ENCODE peak calls at places on chromosomes 16 and 17, in six cellular contexts. W is HCT116, D is H1, S is GM12878, P is K562, T is HepG2. Q is an unnamed sample.

GRCh38 chr17:66115246-66115645 is 76.7 kb downstream of the CEP112 start:
- DNase-seq in W (no peak), D (no peak), S (no peak), P (no peak), T (no peak), Q (no peak)

GRCh38 chr17:59154721-59155438 is at the start of gene SKA2:
- DNase-seq in W (no peak), D (peak), S (peak), P (peak), T (no peak), Q (peak)

GRCh38 chr17:66830451-66830850 is 4.5 kb upstream of the CACNG5 start:
- DNase-seq in W (no peak), D (no peak), S (no peak), P (no peak), T (no peak), Q (no peak)

GRCh38 chr16:5447734-5448133 is 350.1 kb upstream of the EEF2KMT start:
- DNase-seq in W (no peak), D (no peak), S (no peak), P (no peak), T (no peak), Q (no peak)

GRCh38 chr17:66713533-66714042 is 121.3 kb upstream of the CACNG5 start:
- DNase-seq in W (no peak), D (no peak), S (peak), P (no peak), T (no peak), Q (no peak)

GRCh38 chr16:2482181-2483107 is 7.5 kb downstream of the TBC1D24 start:
- DNase-seq in W (no peak), D (no peak), S (no peak), P (peak), T (no peak), Q (no peak)

GRCh38 chr16:53822936-53823529 is 119.1 kb downstream of the FTO start:
- DNase-seq in W (no peak), D (no peak), S (peak), P (no peak), T (no peak), Q (no peak)

GRCh38 chr16:57225978-57226377 is 19.1 kb upstream of the ARL2BP start:
- DNase-seq in W (no peak), D (no peak), S (no peak), P (no peak), T (no peak), Q (no peak)

GRCh38 chr17:36124879-36125824 is 21.5 kb downstream of the CCL4 start:
- DNase-seq in W (peak), D (no peak), S (no peak), P (no peak), T (no peak), Q (peak)

GRCh38 chr16:88279998-88280397 is 102.8 kb upstream of the ZNF469 start:
- DNase-seq in W (no peak), D (no peak), S (no peak), P (no peak), T (no peak), Q (no peak)

GRCh38 chr17:16419074-16419928 is 3.9 kb downstream of the TRPV2 start:
- DNase-seq in W (no peak), D (no peak), S (peak), P (peak), T (peak), Q (no peak)

GRCh38 chr16:84959045-84959576 is 52.2 kb downstream of the ZDHHC7 start:
- DNase-seq in W (no peak), D (no peak), S (no peak), P (peak), T (peak), Q (no peak)

GRCh38 chr17:879546-879945 is 97.4 kb downstream of the MRM3 start:
- DNase-seq in W (peak), D (peak), S (peak), P (peak), T (peak), Q (peak)

GRCh38 chr16:30186782-30187555 is 3.6 kb downstream of the CORO1A start:
- DNase-seq in W (no peak), D (no peak), S (peak), P (peak), T (peak), Q (peak)

GRCh38 chr17:80812362-80813088 is 179.1 kb upstream of the CHMP6 start:
- DNase-seq in W (no peak), D (no peak), S (no peak), P (no peak), T (no peak), Q (no peak)

GRCh38 chr17:10744509-10745000 is 14.7 kb upstream of the TMEM220 start:
- DNase-seq in W (no peak), D (no peak), S (no peak), P (no peak), T (peak), Q (no peak)

GRCh38 chr16:14449790-14450463 is 180.1 kb downstream of the PARN start:
- DNase-seq in W (no peak), D (no peak), S (no peak), P (no peak), T (no peak), Q (no peak)

GRCh38 chr16:83215417-83216001 is 588.7 kb downstream of the CDH13 start:
- DNase-seq in W (peak), D (peak), S (no peak), P (peak), T (peak), Q (no peak)

GRCh38 chr17:31825961-31826691 is 32.9 kb downstream of the COPRS start:
- DNase-seq in W (no peak), D (no peak), S (no peak), P (no peak), T (no peak), Q (no peak)

GRCh38 chr17:17289091-17289490 is 8.0 kb upstream of the COPS3 start:
- DNase-seq in W (no peak), D (no peak), S (no peak), P (no peak), T (no peak), Q (no peak)

GRCh38 chr16:50861926-50862325 is 120.0 kb downstream of the CYLD start:
- DNase-seq in W (peak), D (no peak), S (no peak), P (no peak), T (peak), Q (no peak)

GRCh38 chr16:77288222-77288621 is 89.0 kb downstream of the SYCE1L start:
- DNase-seq in W (no peak), D (no peak), S (no peak), P (no peak), T (no peak), Q (no peak)

GRCh38 chr17:59914274-59914854 is 21.4 kb downstream of the RPS6KB1 start:
- DNase-seq in W (peak), D (no peak), S (no peak), P (peak), T (peak), Q (peak)

GRCh38 chr17:81192386-81193050 is 26.5 kb upstream of the AATK start:
- DNase-seq in W (no peak), D (no peak), S (no peak), P (no peak), T (no peak), Q (no peak)

GRCh38 chr17:79022507-79022991 is 1.4 kb upstream of the C1QTNF1 start:
- DNase-seq in W (no peak), D (no peak), S (no peak), P (no peak), T (no peak), Q (no peak)

GRCh38 chr16:66324785-66325184 is 41.7 kb upstream of the CDH5 start:
- DNase-seq in W (peak), D (peak), S (no peak), P (peak), T (peak), Q (peak)

GRCh38 chr17:59963738-59964454 is 644 bp downstream of the RNFT1 start:
- DNase-seq in W (no peak), D (no peak), S (no peak), P (peak), T (peak), Q (peak)

GRCh38 chr16:27169511-27170071 is 33.7 kb upstream of the KDM8 start:
- DNase-seq in W (no peak), D (no peak), S (peak), P (no peak), T (peak), Q (peak)

GRCh38 chr16:74199066-74199841 is 97.4 kb upstream of the PSMD7 start:
- DNase-seq in W (no peak), D (no peak), S (no peak), P (no peak), T (no peak), Q (no peak)

GRCh38 chr16:81633147-81633619 is 145.9 kb upstream of the PLCG2 start:
- DNase-seq in W (no peak), D (no peak), S (no peak), P (peak), T (peak), Q (peak)

GRCh38 chr17:78739331-78739853 is 42.7 kb downstream of the CYTH1 start:
- DNase-seq in W (no peak), D (no peak), S (peak), P (no peak), T (no peak), Q (no peak)

GRCh38 chr17:39643271-39643670 is 6.3 kb downstream of the STARD3 start:
- DNase-seq in W (no peak), D (no peak), S (no peak), P (no peak), T (no peak), Q (no peak)

GRCh38 chr17:9465216-9465921 is 110.3 kb downstream of the STX8 start:
- DNase-seq in W (no peak), D (no peak), S (no peak), P (no peak), T (no peak), Q (no peak)

DNA sequence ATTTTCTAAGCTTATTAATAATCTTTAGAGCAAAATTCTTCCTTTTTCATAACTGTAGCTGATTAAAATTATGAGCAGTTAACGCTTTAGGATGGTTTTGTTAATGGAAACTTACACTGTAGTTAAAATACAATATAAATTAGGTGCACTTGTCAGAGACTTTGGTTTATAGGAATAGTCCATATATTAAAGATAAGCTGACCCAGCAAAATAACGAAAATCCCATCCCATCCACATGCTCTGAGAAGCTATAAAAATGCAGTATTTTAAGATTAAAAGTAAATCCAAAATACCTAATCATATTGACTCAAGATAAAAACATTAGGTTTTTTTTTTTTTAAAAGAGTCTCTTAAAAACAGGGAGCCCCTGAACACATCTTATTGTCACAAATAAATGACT is 38.0 kb downstream of the CEP95 start:
- DNase-seq in W (no peak), D (no peak), S (no peak), P (no peak), T (no peak), Q (no peak)
- TF ChIP-seq JUND in W (no peak), D (no peak), S (no peak), P (no peak), T (no peak), Q (no peak)

GRCh38 chr17:82297804-82298537 is 19.4 kb downstream of the CD7 start:
- DNase-seq in W (no peak), D (no peak), S (peak), P (peak), T (no peak), Q (peak)

GRCh38 chr17:82300228-82300627 is 17.2 kb downstream of the CD7 start:
- DNase-seq in W (no peak), D (no peak), S (no peak), P (no peak), T (no peak), Q (no peak)

GRCh38 chr17:82298538-82299421 is 18.6 kb downstream of the CD7 start:
- DNase-seq in W (no peak), D (no peak), S (no peak), P (no peak), T (no peak), Q (no peak)

GRCh38 chr17:82300707-82301270 is 16.6 kb downstream of the CD7 start:
- DNase-seq in W (no peak), D (no peak), S (no peak), P (peak), T (no peak), Q (peak)

GRCh38 chr17:82299452-82299851 is 18.0 kb downstream of the CD7 start:
- DNase-seq in W (no peak), D (no peak), S (no peak), P (no peak), T (no peak), Q (no peak)
- TF ChIP-seq JUND in W (no peak), D (no peak), S (no peak), P (no peak), T (no peak), Q (no peak)

DNA sequence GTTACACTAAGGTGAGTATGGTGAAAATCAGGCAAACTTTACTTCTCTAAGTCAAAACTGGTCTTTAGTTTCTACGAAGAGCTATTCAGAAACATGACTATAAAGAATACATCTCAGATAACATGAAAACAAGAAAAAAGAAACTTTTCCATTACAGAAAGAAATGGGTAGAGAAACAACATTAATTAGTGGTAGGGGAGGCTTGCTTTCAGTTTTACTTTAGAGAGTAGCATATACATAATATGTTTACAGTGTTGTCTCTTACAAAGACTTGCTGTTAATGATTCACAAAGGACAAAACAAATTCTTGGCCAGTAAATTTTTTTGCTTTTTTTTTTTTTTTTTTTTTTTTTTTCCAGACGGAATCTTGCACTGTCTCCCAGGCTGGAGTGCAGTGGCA is 34.2 kb downstream of the CRLF3 start:
- DNase-seq in W (no peak), D (no peak), S (no peak), P (no peak), T (no peak), Q (no peak)
- TF ChIP-seq JUND in W (no peak), D (no peak), S (no peak), P (no peak), T (no peak), Q (no peak)

GRCh38 chr17:7577327-7578199 is 1.9 kb upstream of the CD68 start:
- DNase-seq in W (no peak), D (no peak), S (no peak), P (no peak), T (no peak), Q (no peak)
- TF ChIP-seq JUND in W (no peak), D (no peak), S (no peak), P (no peak), T (no peak), Q (no peak)

GRCh38 chr17:6496636-6497441 is 52.6 kb downstream of the PIMREG start:
- DNase-seq in W (no peak), D (no peak), S (no peak), P (no peak), T (no peak), Q (no peak)
- TF ChIP-seq JUND in W (no peak), D (no peak), S (no peak), P (no peak), T (no peak), Q (no peak)

GRCh38 chr17:49850772-49851386 is 3.0 kb upstream of the TAC4 start:
- DNase-seq in W (no peak), D (no peak), S (no peak), P (no peak), T (no peak), Q (no peak)
- TF ChIP-seq JUND in W (no peak), D (no peak), S (no peak), P (no peak), T (no peak), Q (no peak)

GRCh38 chr17:48842746-48843145 is 11.9 kb downstream of the CALCOCO2 start:
- DNase-seq in W (no peak), D (no peak), S (no peak), P (no peak), T (no peak), Q (no peak)
- TF ChIP-seq JUND in W (no peak), D (no peak), S (no peak), P (no peak), T (no peak), Q (no peak)

DNA sequence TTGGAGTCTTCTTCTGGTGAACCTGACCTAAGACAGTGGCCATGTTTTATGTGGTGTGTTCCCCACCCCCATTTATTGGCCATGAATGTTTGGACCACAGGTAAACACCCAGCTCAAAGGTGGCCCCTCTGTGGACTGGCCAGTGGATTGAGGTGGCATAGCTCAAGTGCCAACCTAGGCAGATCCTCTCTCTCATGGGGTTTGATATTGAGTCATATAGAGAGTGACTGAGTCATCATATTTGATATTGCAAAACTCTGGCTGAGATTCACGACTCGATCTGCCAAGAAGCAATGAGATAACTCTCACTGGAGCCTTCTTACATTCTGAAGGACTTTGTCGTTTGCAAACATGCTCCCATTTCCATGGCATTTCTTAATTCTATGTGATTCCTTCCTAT is 10.5 kb upstream of the TEKT3 start:
- DNase-seq in W (no peak), D (no peak), S (no peak), P (no peak), T (no peak), Q (no peak)
- TF ChIP-seq JUND in W (no peak), D (no peak), S (no peak), P (no peak), T (no peak), Q (no peak)

DNA sequence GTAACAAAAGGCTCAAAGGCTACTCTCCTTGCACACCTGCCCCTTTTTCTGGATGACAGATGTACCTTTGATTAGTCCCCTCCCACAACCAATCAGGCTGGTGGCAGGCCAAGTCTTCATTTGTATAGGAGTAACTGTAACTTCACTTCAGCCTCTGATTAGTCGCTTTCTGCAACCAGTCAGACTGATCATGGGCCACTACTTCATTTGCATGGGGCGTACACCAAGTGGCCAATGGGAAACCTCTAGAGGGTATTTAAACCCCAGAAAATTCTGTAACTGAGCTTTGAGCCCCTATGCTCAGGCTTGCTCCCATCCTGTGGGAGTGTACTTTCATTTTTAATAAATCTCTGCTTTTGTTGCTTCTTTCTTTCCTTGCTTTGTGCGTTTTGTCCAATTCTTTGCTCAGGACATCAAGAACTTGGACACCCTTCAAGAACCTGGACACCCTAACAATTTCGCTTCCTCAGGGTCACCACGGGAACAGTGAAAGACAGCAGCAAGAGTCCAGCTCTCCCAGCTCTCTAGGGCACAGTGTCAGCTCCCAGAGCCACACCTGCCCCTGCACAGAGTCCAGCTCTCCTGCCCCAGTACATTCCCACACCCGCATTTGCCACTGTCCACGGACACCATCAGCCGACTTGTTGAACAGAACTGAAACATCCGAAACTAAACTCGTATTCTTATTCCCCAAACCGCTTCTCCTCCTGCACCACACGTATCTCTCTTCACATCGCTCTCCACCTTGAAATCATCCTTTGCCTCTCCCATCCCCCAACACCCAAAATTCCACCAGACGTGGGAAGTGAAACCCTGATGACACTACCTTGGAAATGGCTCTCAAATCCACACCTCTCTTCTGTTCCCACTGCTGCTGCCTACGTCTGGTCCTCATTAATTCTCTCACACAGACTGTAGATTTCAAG is 53.4 kb downstream of the ABCC12 start:
- DNase-seq in W (no peak), D (no peak), S (no peak), P (no peak), T (no peak), Q (no peak)
- TF ChIP-seq JUND in W (no peak), D (no peak), S (no peak), P (no peak), T (no peak), Q (no peak)